ENCODE peak calls at places on chromosome 1, in five cellular contexts. One of them, this sample, is unnamed.

GRCh38 chr1:35202048-35202719 is 9.2 kb upstream of the SFPQ start:
- DNase-seq in endothelial cell of umbilical vein: peak; percentile 90
- DNase-seq in K562: peak; percentile 89
- DNase-seq in HCT116: peak; percentile 79
- DNase-seq in GM12878: peak; percentile 40
- DNase-seq in this sample: peak; percentile 71

GRCh38 chr1:191839891-191840290 is 318.4 kb upstream of the RGS18 start:
- DNase-seq in HCT116: no peak
- DNase-seq in endothelial cell of umbilical vein: peak; percentile 3
- DNase-seq in K562: no peak
- DNase-seq in GM12878: no peak
- DNase-seq in this sample: no peak

GRCh38 chr1:15411593-15412487 is 2.2 kb downstream of the EFHD2 start:
- DNase-seq in endothelial cell of umbilical vein: peak; percentile 15
- DNase-seq in K562: peak; percentile 55
- DNase-seq in HCT116: no peak
- DNase-seq in GM12878: no peak
- DNase-seq in this sample: no peak

GRCh38 chr1:184953600-184954219 is 20.6 kb downstream of the NIBAN1 start:
- DNase-seq in endothelial cell of umbilical vein: peak; percentile 21
- DNase-seq in K562: no peak
- DNase-seq in HCT116: no peak
- DNase-seq in GM12878: no peak
- DNase-seq in this sample: no peak

GRCh38 chr1:3183439-3183838 is 114.4 kb downstream of the PRDM16 start:
- DNase-seq in HCT116: no peak
- DNase-seq in K562: no peak
- DNase-seq in GM12878: no peak
- DNase-seq in endothelial cell of umbilical vein: no peak
- DNase-seq in this sample: no peak

GRCh38 chr1:43329995-43330751 is 7.4 kb upstream of the MPL start:
- DNase-seq in endothelial cell of umbilical vein: peak; percentile 89
- DNase-seq in K562: peak; percentile 97
- DNase-seq in GM12878: no peak
- DNase-seq in HCT116: no peak
- DNase-seq in this sample: no peak

GRCh38 chr1:18302788-18303413 is 177.8 kb upstream of the KLHDC7A start:
- DNase-seq in K562: peak; percentile 31
- DNase-seq in GM12878: no peak
- DNase-seq in HCT116: peak; percentile 8
- DNase-seq in endothelial cell of umbilical vein: no peak
- DNase-seq in this sample: no peak

GRCh38 chr1:41749992-41750745 is 168.6 kb downstream of the HIVEP3 start:
- DNase-seq in K562: no peak
- DNase-seq in HCT116: no peak
- DNase-seq in GM12878: no peak
- DNase-seq in endothelial cell of umbilical vein: no peak
- DNase-seq in this sample: no peak

GRCh38 chr1:230321741-230322420 is 104.3 kb downstream of the PGBD5 start:
- DNase-seq in K562: no peak
- DNase-seq in HCT116: no peak
- DNase-seq in GM12878: no peak
- DNase-seq in endothelial cell of umbilical vein: no peak
- DNase-seq in this sample: no peak

GRCh38 chr1:33842348-33842747 is 21.5 kb upstream of the HMGB4 start:
- DNase-seq in HCT116: no peak
- DNase-seq in endothelial cell of umbilical vein: no peak
- DNase-seq in GM12878: no peak
- DNase-seq in K562: no peak
- DNase-seq in this sample: no peak

GRCh38 chr1:244450597-244451538 is 841 bp downstream of the ADSS2 start:
- DNase-seq in K562: peak; percentile 83
- DNase-seq in GM12878: no peak
- DNase-seq in HCT116: no peak
- DNase-seq in endothelial cell of umbilical vein: peak; percentile 70
- DNase-seq in this sample: no peak

GRCh38 chr1:16920951-16921350 is 780 bp upstream of the CROCC start:
- DNase-seq in HCT116: no peak
- DNase-seq in GM12878: no peak
- DNase-seq in endothelial cell of umbilical vein: no peak
- DNase-seq in K562: no peak
- DNase-seq in this sample: no peak

GRCh38 chr1:3069491-3070303 is 694 bp downstream of the PRDM16 start:
- DNase-seq in GM12878: no peak
- DNase-seq in HCT116: peak; percentile 26
- DNase-seq in K562: no peak
- DNase-seq in endothelial cell of umbilical vein: peak; percentile 17
- DNase-seq in this sample: no peak

GRCh38 chr1:86753700-86754099 is 49.3 kb downstream of the SH3GLB1 start:
- DNase-seq in HCT116: peak; percentile 21
- DNase-seq in endothelial cell of umbilical vein: peak; percentile 28
- DNase-seq in K562: peak; percentile 36
- DNase-seq in GM12878: no peak
- DNase-seq in this sample: no peak

GRCh38 chr1:27032119-27032461 is 19.4 kb upstream of the TENT5B start:
- DNase-seq in GM12878: no peak
- DNase-seq in K562: no peak
- DNase-seq in endothelial cell of umbilical vein: no peak
- DNase-seq in HCT116: no peak
- DNase-seq in this sample: no peak

GRCh38 chr1:31532114-31532644 is 44.1 kb upstream of the TINAGL1 start:
- DNase-seq in endothelial cell of umbilical vein: no peak
- DNase-seq in HCT116: no peak
- DNase-seq in GM12878: no peak
- DNase-seq in K562: no peak
- DNase-seq in this sample: no peak

GRCh38 chr1:117930484-117930883 is 945 bp downstream of the WDR3 start:
- DNase-seq in HCT116: no peak
- DNase-seq in endothelial cell of umbilical vein: peak; percentile 20
- DNase-seq in GM12878: no peak
- DNase-seq in K562: peak; percentile 16
- DNase-seq in this sample: no peak

GRCh38 chr1:119409731-119410130 is 5.2 kb upstream of the HSD3B2 start:
- DNase-seq in GM12878: no peak
- DNase-seq in K562: no peak
- DNase-seq in endothelial cell of umbilical vein: no peak
- DNase-seq in HCT116: no peak
- DNase-seq in this sample: no peak

GRCh38 chr1:15151377-15151806 is 2.2 kb upstream of the TMEM51 start:
- DNase-seq in K562: no peak
- DNase-seq in HCT116: no peak
- DNase-seq in endothelial cell of umbilical vein: no peak
- DNase-seq in GM12878: no peak
- DNase-seq in this sample: no peak

GRCh38 chr1:143698016-143698415 is 273.8 kb downstream of the FAM72C start:
- DNase-seq in GM12878: no peak
- DNase-seq in HCT116: peak; percentile 56
- DNase-seq in K562: peak; percentile 72
- DNase-seq in endothelial cell of umbilical vein: no peak
- DNase-seq in this sample: no peak

GRCh38 chr1:246072456-246072855 is 434.6 kb downstream of the SMYD3 start:
- DNase-seq in GM12878: no peak
- DNase-seq in K562: no peak
- DNase-seq in HCT116: no peak
- DNase-seq in endothelial cell of umbilical vein: no peak
- DNase-seq in this sample: no peak

GRCh38 chr1:218942421-218942820 is 231.3 kb upstream of the LYPLAL1 start:
- DNase-seq in HCT116: no peak
- DNase-seq in GM12878: no peak
- DNase-seq in endothelial cell of umbilical vein: peak; percentile 44
- DNase-seq in K562: no peak
- DNase-seq in this sample: no peak

GRCh38 chr1:218347713-218348627 is 2.8 kb downstream of the TGFB2 start:
- DNase-seq in GM12878: no peak
- DNase-seq in endothelial cell of umbilical vein: peak; percentile 79
- DNase-seq in HCT116: no peak
- DNase-seq in K562: no peak
- DNase-seq in this sample: no peak

GRCh38 chr1:16967095-16967567 is 13.3 kb downstream of the MFAP2 start:
- DNase-seq in endothelial cell of umbilical vein: peak; percentile 89
- DNase-seq in K562: no peak
- DNase-seq in GM12878: no peak
- DNase-seq in HCT116: no peak
- DNase-seq in this sample: no peak

GRCh38 chr1:33634806-33635205 is 162.4 kb downstream of the ZSCAN20 start:
- DNase-seq in K562: peak; percentile 44
- DNase-seq in endothelial cell of umbilical vein: peak; percentile 12
- DNase-seq in GM12878: no peak
- DNase-seq in HCT116: peak; percentile 62
- DNase-seq in this sample: no peak

GRCh38 chr1:112517646-112518045 is 8.9 kb downstream of the WNT2B start:
- DNase-seq in K562: no peak
- DNase-seq in endothelial cell of umbilical vein: no peak
- DNase-seq in HCT116: no peak
- DNase-seq in GM12878: no peak
- DNase-seq in this sample: no peak

GRCh38 chr1:150420560-150421265 is 56.8 kb downstream of the RPRD2 start:
- DNase-seq in GM12878: no peak
- DNase-seq in HCT116: no peak
- DNase-seq in endothelial cell of umbilical vein: peak; percentile 83
- DNase-seq in K562: no peak
- DNase-seq in this sample: no peak

DNA sequence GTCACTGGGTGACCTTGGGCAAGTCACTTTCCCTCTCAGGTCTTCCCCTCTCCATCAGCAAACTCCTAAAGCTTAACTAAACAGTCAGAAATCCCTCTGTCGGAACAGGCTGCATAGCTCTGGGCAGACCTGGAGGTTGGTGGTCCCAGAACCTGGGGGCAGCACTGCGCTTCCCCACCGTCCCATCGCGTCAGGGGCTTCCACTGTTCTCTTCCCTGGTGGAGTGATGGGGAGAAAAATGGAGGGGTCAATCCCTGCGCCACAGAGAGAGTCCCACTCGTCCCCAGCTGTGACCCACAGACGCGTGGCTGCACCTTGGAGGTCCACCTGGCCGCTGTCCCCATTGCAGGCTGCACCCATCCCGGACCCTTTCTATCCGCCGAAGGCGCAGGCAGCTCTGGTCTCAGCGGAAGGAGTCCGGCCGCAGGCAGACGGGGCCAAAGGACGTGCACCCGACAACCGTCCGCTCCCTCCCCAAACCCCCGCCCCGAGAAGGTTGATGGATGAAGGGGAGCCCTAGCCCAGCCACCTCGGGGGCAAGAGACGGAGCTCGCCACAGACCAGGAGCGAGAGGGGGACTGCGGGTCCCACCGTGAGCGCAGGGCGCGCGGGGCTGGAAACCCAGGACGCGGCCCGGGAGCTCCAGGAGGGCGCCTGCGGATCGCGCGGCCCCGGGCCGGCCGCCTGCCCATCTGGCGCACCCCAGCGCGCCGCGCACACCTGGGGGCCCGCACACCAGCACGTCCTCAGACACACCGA is 585 bp upstream of the WNT3A start:
- DNase-seq in K562: no peak
- DNase-seq in endothelial cell of umbilical vein: no peak
- DNase-seq in HCT116: no peak
- DNase-seq in GM12878: no peak
- DNase-seq in this sample: no peak
- TF ChIP-seq EZH2 in K562: no peak
- TF ChIP-seq EZH2 in endothelial cell of umbilical vein: peak; percentile 70
- TF ChIP-seq EZH2 in HCT116: no peak
- TF ChIP-seq EZH2 in GM12878: no peak
- TF ChIP-seq EZH2 in this sample: no peak

DNA sequence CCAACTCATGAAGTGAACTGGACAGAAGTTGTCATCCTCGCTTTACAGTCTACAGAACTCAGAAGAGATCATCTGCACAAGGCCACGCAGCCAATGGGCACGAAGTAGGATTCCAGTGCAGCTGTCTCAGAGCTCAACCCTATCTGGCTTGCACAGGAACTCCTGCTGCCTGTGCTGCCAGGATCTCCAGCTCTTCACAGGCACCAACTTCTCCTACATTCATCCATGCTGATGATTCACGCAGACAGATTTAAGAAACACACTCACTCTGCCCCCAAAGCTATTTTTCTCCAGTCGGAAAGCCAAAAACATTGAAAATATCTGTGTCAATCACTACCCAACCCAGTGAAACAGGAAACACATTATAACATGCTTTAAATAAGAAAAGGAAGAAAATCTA is 157.0 kb downstream of the RERE start:
- DNase-seq in GM12878: no peak
- DNase-seq in K562: peak; percentile 40
- DNase-seq in endothelial cell of umbilical vein: peak; percentile 92
- DNase-seq in HCT116: no peak
- DNase-seq in this sample: no peak
- H3K9ac ChIP-seq in GM12878: peak overlapping the region; percentile 36
- H3K9ac ChIP-seq in K562: peak overlapping the region; percentile 57
- H3K9ac ChIP-seq in endothelial cell of umbilical vein: no peak overlapping the region
- H3K9ac ChIP-seq in HCT116: no peak overlapping the region
- H3K9ac ChIP-seq in this sample: peak overlapping the region; percentile 35

GRCh38 chr1:223717695-223718363 is 5.5 kb downstream of the CAPN2 start:
- DNase-seq in endothelial cell of umbilical vein: no peak
- DNase-seq in HCT116: no peak
- DNase-seq in K562: no peak
- DNase-seq in GM12878: no peak
- DNase-seq in this sample: no peak

GRCh38 chr1:223715710-223716103 is 3.4 kb downstream of the CAPN2 start:
- DNase-seq in GM12878: no peak
- DNase-seq in HCT116: no peak
- DNase-seq in K562: no peak
- DNase-seq in endothelial cell of umbilical vein: no peak
- DNase-seq in this sample: no peak

GRCh38 chr1:223717123-223717522 is 4.8 kb downstream of the CAPN2 start:
- DNase-seq in GM12878: no peak
- DNase-seq in K562: no peak
- DNase-seq in HCT116: no peak
- DNase-seq in endothelial cell of umbilical vein: no peak
- DNase-seq in this sample: no peak

GRCh38 chr1:223714849-223715709 is 2.7 kb downstream of the CAPN2 start:
- DNase-seq in HCT116: peak; percentile 66
- DNase-seq in GM12878: no peak
- DNase-seq in K562: peak; percentile 85
- DNase-seq in endothelial cell of umbilical vein: peak; percentile 91
- DNase-seq in this sample: no peak

DNA sequence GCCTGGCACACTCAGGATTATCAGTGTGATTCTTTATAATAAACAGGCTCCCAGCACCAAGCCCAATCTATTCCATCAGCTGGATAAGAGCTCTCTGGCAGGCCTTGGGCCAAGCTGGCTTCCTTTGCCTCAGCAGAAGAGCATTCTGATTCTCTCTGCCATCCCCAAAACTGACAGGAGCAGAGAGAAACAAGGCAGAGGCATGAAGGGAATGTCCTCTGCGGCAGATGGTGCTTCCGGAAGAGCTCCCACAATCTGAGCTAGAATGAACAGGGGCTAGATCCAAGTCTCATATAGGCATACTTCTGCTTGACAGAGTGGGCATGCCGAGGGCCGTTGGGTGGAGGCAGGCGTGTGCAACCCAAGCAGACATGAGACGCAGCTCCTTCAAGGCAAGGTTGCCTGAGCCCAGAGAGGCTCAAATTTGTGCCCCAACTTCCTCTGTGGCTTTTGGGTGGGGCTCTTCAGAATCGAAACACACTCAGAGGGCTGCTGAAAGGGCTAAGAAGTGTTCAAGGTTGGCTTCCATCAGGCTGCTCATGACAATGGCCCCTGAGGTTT is 4.0 kb downstream of the CAPN2 start:
- DNase-seq in endothelial cell of umbilical vein: no peak
- DNase-seq in GM12878: peak; percentile 47
- DNase-seq in K562: no peak
- DNase-seq in HCT116: no peak
- DNase-seq in this sample: no peak
- TF ChIP-seq POLR2AphosphoS5 in endothelial cell of umbilical vein: no peak
- TF ChIP-seq POLR2AphosphoS5 in GM12878: no peak
- TF ChIP-seq POLR2AphosphoS5 in K562: no peak
- TF ChIP-seq POLR2AphosphoS5 in HCT116: no peak
- TF ChIP-seq POLR2AphosphoS5 in this sample: no peak

GRCh38 chr1:39692152-39693064 is 1.2 kb upstream of the HPCAL4 start:
- DNase-seq in K562: no peak
- DNase-seq in GM12878: no peak
- DNase-seq in endothelial cell of umbilical vein: no peak
- DNase-seq in HCT116: no peak
- DNase-seq in this sample: no peak
- TF ChIP-seq EZH2 in K562: no peak
- TF ChIP-seq EZH2 in GM12878: no peak
- TF ChIP-seq EZH2 in endothelial cell of umbilical vein: peak; percentile 68
- TF ChIP-seq EZH2 in HCT116: no peak
- TF ChIP-seq EZH2 in this sample: no peak